ENCODE peak calls at places on chromosomes 13 and 19, in five cellular contexts. B is lower leg skin, J is GM12891, V is heart left ventricle, L is spleen. K is an unnamed sample.

GRCh38 chr19:13099073-13099999 is 3.3 kb downstream of the LYL1 start:
- DNase-seq in B (no peak), J (peak), V (peak), L (peak), K (peak)

GRCh38 chr13:28805193-28805819 is 14.8 kb upstream of the MTUS2 start:
- DNase-seq in B (no peak), J (no peak), V (no peak), L (no peak), K (no peak)

GRCh38 chr13:24459234-24459633 is 53.3 kb downstream of the PARP4 start:
- DNase-seq in B (no peak), J (peak), V (no peak), L (no peak), K (no peak)

GRCh38 chr13:77507931-77508776 is 27.4 kb upstream of the SCEL start:
- DNase-seq in B (no peak), J (no peak), V (no peak), L (no peak), K (no peak)

GRCh38 chr19:17948967-17949930 is 16.4 kb downstream of the CCDC124 start:
- DNase-seq in B (no peak), J (no peak), V (no peak), L (peak), K (no peak)

GRCh38 chr13:24685314-24685713 is 5.1 kb downstream of the ATP12A start:
- DNase-seq in B (no peak), J (no peak), V (no peak), L (no peak), K (no peak)

GRCh38 chr19:14375055-14375581 is 6.1 kb upstream of the ADGRE5 start:
- DNase-seq in B (peak), J (no peak), V (peak), L (peak), K (peak)

GRCh38 chr19:37953576-37954303 is 46.7 kb downstream of the SIPA1L3 start:
- DNase-seq in B (peak), J (no peak), V (no peak), L (no peak), K (no peak)

GRCh38 chr19:511101-511841 is 4.0 kb downstream of the TPGS1 start:
- DNase-seq in B (no peak), J (no peak), V (no peak), L (peak), K (no peak)

GRCh38 chr13:46804391-46804815 is 7.4 kb upstream of the ESD start:
- DNase-seq in B (no peak), J (no peak), V (no peak), L (no peak), K (no peak)

GRCh38 chr19:34393031-34393430 is 11.2 kb upstream of the PDCD2L start:
- DNase-seq in B (no peak), J (no peak), V (no peak), L (no peak), K (no peak)

GRCh38 chr19:35365303-35365702 is 5.6 kb upstream of the GPR42 start:
- DNase-seq in B (peak), J (no peak), V (no peak), L (no peak), K (no peak)

GRCh38 chr19:44725251-44725650 is 23.3 kb upstream of the BCL3 start:
- DNase-seq in B (no peak), J (no peak), V (no peak), L (peak), K (no peak)

GRCh38 chr13:111263566-111263965 is 56.9 kb upstream of the TEX29 start:
- DNase-seq in B (no peak), J (no peak), V (no peak), L (no peak), K (no peak)

GRCh38 chr13:38409771-38410170 is 60.1 kb downstream of the UFM1 start:
- DNase-seq in B (no peak), J (no peak), V (no peak), L (no peak), K (no peak)

GRCh38 chr19:38175422-38175821 is 48.6 kb downstream of the DPF1 start:
- DNase-seq in B (no peak), J (no peak), V (no peak), L (no peak), K (no peak)

DNA sequence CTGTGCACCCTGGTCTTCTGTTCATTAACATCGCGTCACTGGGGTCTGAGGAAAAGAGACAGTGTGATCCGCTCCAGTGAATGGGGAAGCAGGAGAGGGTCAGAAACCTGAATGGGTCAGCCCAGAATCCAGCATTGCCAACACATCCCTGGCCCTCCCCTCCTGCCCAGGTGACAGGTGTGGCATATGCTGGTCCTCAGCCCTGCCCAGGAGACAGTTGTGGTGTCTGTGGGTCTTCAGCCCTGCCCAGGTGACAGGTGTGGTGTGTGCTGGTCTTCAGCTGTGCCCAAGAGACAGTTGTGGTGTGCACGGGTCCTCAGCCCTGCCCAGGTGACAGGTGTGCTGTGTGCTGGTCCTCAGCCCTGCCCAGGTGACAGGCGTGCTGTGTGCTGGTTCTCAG is 8.0 kb downstream of the TFDP1 start:
- DNase-seq in B (peak), J (no peak), V (peak), L (peak), K (peak)
- TF ChIP-seq POLR2A in B (no peak), J (no peak), V (no peak), L (no peak), K (no peak)

DNA sequence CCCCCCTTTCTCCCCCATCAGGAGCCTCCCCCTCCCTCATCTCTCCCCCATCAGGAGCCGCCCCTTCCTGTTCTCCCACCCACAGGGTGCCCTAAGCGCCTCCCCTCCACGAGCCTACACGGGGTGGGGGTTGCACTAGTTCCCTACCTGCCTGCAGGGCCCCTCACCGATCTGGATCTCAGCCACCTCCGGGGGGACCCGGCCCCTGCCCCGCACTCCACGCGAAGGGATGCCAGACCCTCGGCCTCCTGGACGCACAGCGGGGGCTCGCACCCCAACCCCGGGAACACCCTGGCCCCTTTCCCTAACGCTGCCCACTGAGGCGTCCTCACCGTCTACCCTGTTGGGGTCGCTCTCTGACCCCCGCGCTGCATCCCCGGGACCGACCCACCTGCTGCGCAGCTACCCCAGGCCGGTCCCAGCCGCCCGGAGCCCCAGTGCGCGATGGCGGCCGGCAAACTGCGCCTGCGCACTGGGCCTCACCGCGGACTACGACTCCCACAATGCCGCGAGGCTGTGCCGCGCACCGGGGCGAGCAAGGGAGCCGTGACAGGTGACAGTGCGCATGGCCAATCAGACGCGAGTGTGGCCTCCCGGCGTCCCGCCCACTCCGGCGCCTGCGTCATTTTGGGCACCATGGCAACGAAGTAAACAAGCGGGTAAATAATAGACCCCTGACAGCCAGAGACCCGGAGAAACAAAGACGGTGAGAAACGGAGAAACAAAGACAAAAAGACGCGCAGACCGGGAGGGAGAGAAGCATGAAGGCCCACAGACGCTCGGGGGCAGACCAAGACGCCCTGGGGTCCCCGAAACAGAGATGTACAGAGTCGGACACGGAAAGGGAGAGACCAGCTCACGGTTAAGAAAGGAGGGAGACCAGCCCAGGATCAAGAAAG is at the start of gene ZSCAN18:
- DNase-seq in B (peak), J (peak), V (peak), L (peak), K (peak)
- TF ChIP-seq POLR2A in B (no peak), J (no peak), V (peak), L (peak), K (peak)

DNA sequence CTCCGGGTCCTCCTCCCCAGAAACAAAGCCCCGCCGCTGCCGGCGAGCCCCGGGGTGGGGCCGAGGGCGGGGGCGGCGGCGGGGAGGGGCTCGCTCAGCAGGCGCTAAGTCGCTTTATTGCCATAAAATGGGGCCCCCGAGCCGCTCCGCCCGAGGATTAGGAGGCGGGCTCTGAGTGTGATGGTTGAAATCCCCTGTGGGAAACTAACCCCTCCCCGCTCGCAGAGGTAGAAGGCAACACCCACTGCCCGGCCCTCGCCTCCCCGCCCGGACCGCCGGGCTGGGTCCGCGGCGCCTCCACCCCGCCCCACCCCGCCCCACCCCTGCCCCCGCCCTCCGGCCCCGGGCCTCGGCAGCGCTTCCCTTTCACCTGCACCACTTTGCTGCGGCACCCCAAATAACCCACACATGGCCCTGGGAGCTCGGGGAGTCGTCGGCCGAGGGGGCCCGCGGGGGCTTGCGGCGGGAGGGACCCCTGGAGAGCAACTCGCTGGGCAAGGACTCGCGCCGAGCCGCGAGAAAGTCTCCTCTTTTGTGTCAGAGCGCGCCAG is at the start of gene KLF12:
- DNase-seq in B (peak), J (peak), V (peak), L (peak), K (peak)
- TF ChIP-seq POLR2A in B (no peak), J (no peak), V (no peak), L (no peak), K (no peak)

GRCh38 chr19:36685835-36686234 is 1.6 kb upstream of the ZNF567 start:
- DNase-seq in B (no peak), J (no peak), V (no peak), L (no peak), K (no peak)

GRCh38 chr19:36688058-36688457 is 646 bp downstream of the ZNF567 start:
- DNase-seq in B (no peak), J (no peak), V (no peak), L (no peak), K (no peak)

GRCh38 chr19:36686365-36687213 is 823 bp upstream of the ZNF567 start:
- DNase-seq in B (no peak), J (no peak), V (no peak), L (no peak), K (no peak)

GRCh38 chr19:36687214-36688056 is at the start of gene ZNF567:
- DNase-seq in B (peak), J (peak), V (peak), L (peak), K (peak)
- TF ChIP-seq POLR2A in B (no peak), J (peak), V (peak), L (peak), K (peak)

DNA sequence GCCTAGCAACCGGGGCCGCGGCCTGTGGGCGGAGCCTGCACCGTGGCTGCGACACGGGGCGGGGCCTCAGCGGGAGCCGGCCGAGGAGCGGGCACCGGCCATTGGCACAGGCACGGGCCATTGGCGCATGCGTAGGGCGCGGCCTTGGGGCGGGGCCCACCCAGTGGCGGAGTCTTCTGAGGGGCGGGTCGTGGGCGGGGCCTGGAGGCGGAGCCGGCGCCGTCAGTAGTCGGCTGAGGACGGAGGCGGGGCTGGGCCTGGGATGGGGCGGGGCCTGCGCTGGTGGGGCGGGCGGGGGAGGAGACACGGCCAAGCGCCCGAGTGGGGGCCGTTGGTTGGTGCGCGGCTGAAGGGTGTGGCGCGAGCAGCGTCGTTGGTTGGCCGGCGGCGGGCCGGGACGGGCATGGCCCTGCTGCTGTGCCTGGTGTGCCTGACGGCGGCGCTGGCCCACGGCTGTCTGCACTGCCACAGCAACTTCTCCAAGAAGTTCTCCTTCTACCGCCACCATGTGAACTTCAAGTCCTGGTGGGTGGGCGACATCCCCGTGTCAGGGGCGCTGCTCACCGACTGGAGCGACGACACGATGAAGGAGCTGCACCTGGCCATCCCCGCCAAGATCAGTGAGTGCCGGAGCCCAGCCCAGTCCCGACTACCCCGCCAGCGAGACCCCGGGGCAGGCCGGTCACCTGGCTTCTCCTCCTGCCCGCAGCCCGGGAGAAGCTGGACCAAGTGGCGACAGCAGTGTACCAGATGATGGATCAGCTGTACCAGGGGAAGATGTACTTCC is at the start of gene IZUMO4:
- DNase-seq in B (peak), J (peak), V (peak), L (peak), K (peak)
- TF ChIP-seq POLR2A in B (no peak), J (no peak), V (no peak), L (no peak), K (peak)

DNA sequence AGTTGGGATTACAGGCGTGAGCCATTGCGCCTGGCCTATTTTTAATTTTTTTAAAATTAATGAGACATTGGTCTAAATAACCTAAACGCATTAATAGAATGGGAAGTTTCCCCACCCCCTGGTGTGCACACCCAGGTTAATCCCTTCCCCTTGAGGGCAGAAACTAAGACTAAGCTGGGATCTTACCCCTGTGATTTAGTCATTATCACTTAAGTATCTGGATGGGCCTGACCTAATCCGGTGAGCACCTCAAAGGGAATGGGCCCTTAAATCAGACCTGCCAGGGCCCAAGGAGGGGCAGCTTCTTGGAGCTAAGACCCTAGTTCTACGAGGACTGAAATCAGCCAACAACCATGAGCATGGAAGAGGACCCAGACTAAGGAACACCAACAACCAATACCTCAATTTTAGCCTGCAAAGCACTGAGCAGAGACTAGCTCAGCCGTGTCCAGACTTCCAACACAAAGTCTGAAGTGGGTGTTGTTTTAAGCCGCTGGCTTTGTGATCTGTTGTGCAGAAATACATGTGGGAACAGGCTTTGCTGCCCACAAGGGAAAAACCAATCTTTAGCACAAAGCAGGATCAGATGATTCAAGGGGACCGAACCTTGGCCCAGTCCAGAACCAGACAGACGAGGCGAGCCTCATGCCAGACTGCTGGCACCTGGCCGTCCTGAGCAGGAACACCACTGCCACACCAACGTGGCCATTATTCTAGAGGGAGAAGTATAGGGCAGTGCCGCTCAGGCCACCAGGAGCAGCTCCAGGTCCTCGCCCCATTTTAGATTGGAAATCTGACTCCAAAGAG is 7.1 kb downstream of the UBE2S start:
- DNase-seq in B (no peak), J (no peak), V (no peak), L (no peak), K (no peak)
- TF ChIP-seq POLR2A in B (no peak), J (peak), V (no peak), L (no peak), K (no peak)